ENCODE peak calls at places on chromosomes 12 and 14, in six cellular contexts. K is DND-41, A is GM12878, D is GM23248, B is MM.1S, X is HCT116. R is an unnamed sample.
A peak's percentile ranks its signal among the peaks of the same experiment; 100 is the strongest.

GRCh38 chr14:93056840-93057585 is 58.7 kb downstream of the ITPK1 start:
- DNase-seq in K (no peak), A (no peak), D (peak; percentile 50), B (no peak), X (no peak), R (no peak)

GRCh38 chr12:25648460-25648859 is 95.4 kb upstream of the LMNTD1 start:
- DNase-seq in K (no peak), A (no peak), D (peak; percentile 93), B (no peak), X (peak; percentile 56), R (peak; percentile 71)

GRCh38 chr12:112506513-112507166 is 87.9 kb downstream of the PTPN11 start:
- DNase-seq in K (no peak), A (no peak), D (no peak), B (no peak), X (no peak), R (no peak)

GRCh38 chr14:36398463-36399291 is 78.2 kb upstream of the MBIP start:
- DNase-seq in K (no peak), A (no peak), D (no peak), B (no peak), X (no peak), R (no peak)

GRCh38 chr12:46915861-46916260 is 90.1 kb upstream of the SLC38A4 start:
- DNase-seq in K (no peak), A (no peak), D (peak; percentile 84), B (no peak), X (no peak), R (peak; percentile 67)

GRCh38 chr14:81269100-81269978 is 48.6 kb upstream of the GTF2A1 start:
- DNase-seq in K (peak; percentile 39), A (peak; percentile 26), D (peak; percentile 75), B (peak; percentile 28), X (peak; percentile 56), R (peak; percentile 52)

GRCh38 chr12:74849801-74850200 is 312.2 kb downstream of the ATXN7L3B start:
- DNase-seq in K (no peak), A (no peak), D (peak; percentile 2), B (no peak), X (no peak), R (no peak)

GRCh38 chr14:37150414-37150813 is 22.0 kb downstream of the SLC25A21 start:
- DNase-seq in K (no peak), A (no peak), D (peak; percentile 63), B (peak; percentile 42), X (no peak), R (peak; percentile 16)

GRCh38 chr14:60266021-60266937 is 17.3 kb downstream of the PPM1A start:
- DNase-seq in K (no peak), A (no peak), D (peak; percentile 46), B (no peak), X (peak; percentile 27), R (no peak)

GRCh38 chr14:61183486-61183885 is 97.7 kb downstream of the TMEM30B start:
- DNase-seq in K (no peak), A (no peak), D (peak; percentile 44), B (no peak), X (no peak), R (peak; percentile 26)

GRCh38 chr12:31715283-31715825 is 13.5 kb downstream of the AMN1 start:
- DNase-seq in K (no peak), A (peak; percentile 77), D (no peak), B (no peak), X (no peak), R (peak; percentile 56)
- H3K27ac ChIP-seq in K (no peak overlapping the region), A (peak overlapping the region; percentile 90), D (no peak overlapping the region), B (no peak overlapping the region), X (no peak overlapping the region), R (no peak overlapping the region)

GRCh38 chr12:56684745-56685369 is 3.2 kb downstream of the PTGES3 start:
- DNase-seq in K (peak; percentile 25), A (no peak), D (peak; percentile 43), B (peak; percentile 27), X (no peak), R (no peak)
- H4K20me1 ChIP-seq in K (peaks cover 66% of the 10 kb centered on the region), A (peaks cover 7% of the 10 kb centered on the region), D (peaks cover 7% of the 10 kb centered on the region), B (peaks cover 17% of the 10 kb centered on the region), X (peaks cover 22% of the 10 kb centered on the region), R (peaks cover 75% of the 10 kb centered on the region)

DNA sequence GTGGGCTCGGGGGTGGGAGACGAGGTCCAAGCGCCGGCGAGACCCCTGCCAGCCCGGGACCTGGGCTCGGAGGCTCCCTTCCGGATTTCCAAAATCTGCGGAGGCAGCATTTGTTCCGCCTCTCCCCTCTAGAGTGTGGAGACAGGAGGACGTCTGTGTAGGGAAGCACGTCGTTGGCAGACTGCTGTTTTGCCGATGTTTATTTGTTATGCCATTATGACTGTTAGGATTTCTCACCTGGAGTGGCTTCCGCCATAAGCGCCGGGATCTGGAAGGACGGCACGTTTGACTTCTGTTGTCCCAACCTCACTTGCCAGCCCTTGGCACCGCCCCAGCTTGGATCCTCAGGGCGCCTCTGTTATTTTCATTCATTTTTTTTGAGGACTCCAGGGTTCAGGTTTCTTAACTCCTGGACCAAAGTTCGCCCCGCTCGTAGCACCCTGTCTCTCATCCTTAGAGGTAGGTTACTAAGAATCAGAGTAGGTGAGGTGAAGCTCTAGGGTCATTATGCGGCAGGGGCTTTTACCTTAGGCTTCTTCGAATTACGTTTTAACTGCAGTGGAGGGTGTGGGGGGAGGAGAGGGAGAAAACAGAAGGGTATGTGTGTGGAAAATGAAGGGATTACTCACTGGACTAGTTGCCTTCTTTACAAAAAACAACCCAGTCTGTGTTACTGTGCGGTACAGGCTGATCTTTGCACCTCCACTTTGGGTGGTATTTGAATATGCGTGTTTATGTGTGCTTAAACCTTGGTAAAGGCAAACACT is 547 bp upstream of the PYGL start:
- DNase-seq in K (no peak), A (no peak), D (peak; percentile 69), B (no peak), X (peak; percentile 48), R (peak; percentile 33)
- H3K27ac ChIP-seq in K (no peak overlapping the region), A (no peak overlapping the region), D (peak overlapping the region; percentile 35), B (no peak overlapping the region), X (peak overlapping the region; percentile 95), R (peak overlapping the region; percentile 48)

DNA sequence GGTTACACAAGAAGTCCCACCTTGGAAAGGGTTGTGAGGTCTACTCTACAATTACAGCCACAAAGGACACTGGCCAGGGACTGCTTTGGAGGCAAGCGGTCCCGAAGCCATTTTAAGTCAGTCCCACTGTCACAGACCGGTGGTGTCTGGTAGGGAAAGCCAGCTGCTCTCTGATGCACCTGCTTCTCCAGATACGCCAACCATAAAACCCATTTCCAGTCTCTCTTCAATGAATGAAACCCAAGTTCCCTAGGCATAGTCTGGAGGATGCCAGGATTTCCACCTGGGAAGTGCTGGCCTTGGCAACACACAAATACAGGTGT is 32.6 kb downstream of the SYNE3 start:
- DNase-seq in K (no peak), A (no peak), D (no peak), B (no peak), X (no peak), R (no peak)
- H4K20me1 ChIP-seq in K (no peaks in the 10 kb centered on the region), A (no peaks in the 10 kb centered on the region), D (no peaks in the 10 kb centered on the region), B (no peaks in the 10 kb centered on the region), X (no peaks in the 10 kb centered on the region), R (no peaks in the 10 kb centered on the region)

GRCh38 chr12:121806556-121807308 is 2.9 kb downstream of the SETD1B start:
- DNase-seq in K (no peak), A (no peak), D (peak; percentile 66), B (no peak), X (no peak), R (no peak)

GRCh38 chr12:121809712-121810116 is 5.9 kb downstream of the SETD1B start:
- DNase-seq in K (no peak), A (no peak), D (no peak), B (no peak), X (no peak), R (no peak)

GRCh38 chr12:121808623-121809022 is 4.8 kb downstream of the SETD1B start:
- DNase-seq in K (no peak), A (no peak), D (no peak), B (no peak), X (no peak), R (no peak)

GRCh38 chr12:121805800-121806555 is 2.2 kb downstream of the SETD1B start:
- DNase-seq in K (peak; percentile 67), A (no peak), D (peak; percentile 40), B (no peak), X (no peak), R (no peak)

DNA sequence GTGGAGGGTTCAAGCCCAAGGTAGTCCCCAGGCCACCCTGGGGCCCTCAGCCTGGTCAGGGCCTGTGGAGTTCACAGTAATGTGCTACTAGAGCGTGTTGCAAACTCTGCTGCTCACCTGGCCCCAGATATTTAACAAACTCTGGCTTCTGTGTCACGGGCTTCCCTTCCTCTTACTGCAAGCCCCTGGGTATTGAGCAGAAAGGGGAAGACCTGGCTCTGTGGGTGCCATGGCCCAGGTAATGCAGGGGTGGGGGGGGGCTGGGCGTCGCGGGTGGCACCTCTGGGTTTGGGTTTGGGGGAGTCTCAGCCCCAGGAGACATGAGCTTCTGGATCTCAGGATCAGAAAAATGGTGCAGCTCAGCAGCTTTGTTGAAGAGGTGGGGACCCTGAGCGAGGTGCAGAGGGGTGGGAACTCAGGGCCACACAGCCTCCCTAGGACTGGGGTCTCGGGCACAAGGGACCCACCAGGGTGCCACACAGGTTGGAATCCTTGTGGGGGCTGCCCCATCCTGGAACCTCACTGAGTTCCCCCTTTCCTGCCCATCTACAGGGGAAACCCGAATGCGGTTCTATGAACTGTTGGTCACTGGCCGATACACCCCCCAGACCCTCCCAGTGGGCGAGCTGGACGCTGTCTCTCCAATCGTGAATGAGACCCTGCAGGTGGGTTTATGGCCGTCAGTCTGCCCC is 4.0 kb downstream of the SETD1B start:
- DNase-seq in K (no peak), A (no peak), D (no peak), B (no peak), X (no peak), R (no peak)
- H3K27ac ChIP-seq in K (peak overlapping the region; percentile 13), A (no peak overlapping the region), D (no peak overlapping the region), B (no peak overlapping the region), X (no peak overlapping the region), R (no peak overlapping the region)

DNA sequence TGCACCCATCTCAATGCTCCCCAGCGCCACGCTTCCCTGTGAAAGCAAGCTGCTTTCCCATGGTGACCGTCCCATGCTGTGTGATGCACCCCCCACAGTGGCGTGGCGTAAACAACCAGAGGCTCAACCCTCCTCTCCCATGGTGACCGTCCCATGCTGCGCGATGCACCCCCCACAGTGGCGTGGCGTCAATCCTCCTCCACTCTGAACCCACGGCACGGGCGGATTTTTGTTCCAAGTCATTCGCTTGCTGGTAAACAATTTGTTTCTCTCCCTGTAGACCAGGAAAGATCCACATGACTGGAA is 8.9 kb downstream of the STX2 start:
- DNase-seq in K (no peak), A (no peak), D (no peak), B (no peak), X (no peak), R (no peak)
- H4K20me1 ChIP-seq in K (peaks cover 32% of the 10 kb centered on the region), A (no peaks in the 10 kb centered on the region), D (no peaks in the 10 kb centered on the region), B (no peaks in the 10 kb centered on the region), X (no peaks in the 10 kb centered on the region), R (peaks cover 70% of the 10 kb centered on the region)

GRCh38 chr12:132568301-132568700 is 42.1 kb downstream of the LRCOL1 start:
- DNase-seq in K (no peak), A (no peak), D (no peak), B (no peak), X (no peak), R (no peak)
- H3K27ac ChIP-seq in K (no peak overlapping the region), A (no peak overlapping the region), D (no peak overlapping the region), B (no peak overlapping the region), X (no peak overlapping the region), R (no peak overlapping the region)

R was measured in astrocyte.